ENCODE peak calls at places on chromosomes 13 and 19, in nine cellular contexts. R is mesendoderm; S is HCT116; L is CD8-positive, alpha-beta memory T cell; W is neuronal stem cell; K is fibroblast of lung; H is PC-9; V is CD4-positive, CD25-positive, alpha-beta regulatory T cell; Y is effector memory CD4-positive, alpha-beta T cell. A is an unnamed sample.

GRCh38 chr19:49632576-49632975 is 7.4 kb downstream of the RRAS start:
- DNase-seq in R (no peak), S (no peak), L (no peak), W (no peak), K (no peak), H (no peak), V (no peak), Y (no peak), A (no peak)

GRCh38 chr13:28031220-28031903 is 42.9 kb upstream of the URAD start:
- DNase-seq in R (no peak), S (no peak), L (no peak), W (no peak), K (no peak), H (no peak), V (no peak), Y (no peak), A (no peak)

GRCh38 chr13:99214232-99214631 is 13.6 kb downstream of the UBAC2 start:
- DNase-seq in R (no peak), S (no peak), L (no peak), W (no peak), K (no peak), H (peak; percentile 5), V (no peak), Y (no peak), A (no peak)

GRCh38 chr13:99344610-99345208 is 37.5 kb upstream of the GPR183 start:
- DNase-seq in R (no peak), S (no peak), L (no peak), W (no peak), K (no peak), H (no peak), V (no peak), Y (no peak), A (no peak)

GRCh38 chr19:5036733-5037681 is 68.1 kb downstream of the KDM4B start:
- DNase-seq in R (no peak), S (no peak), L (no peak), W (no peak), K (peak; percentile 47), H (no peak), V (no peak), Y (no peak), A (no peak)

GRCh38 chr19:3698386-3698950 is 1.8 kb downstream of the PIP5K1C start:
- DNase-seq in R (no peak), S (no peak), L (no peak), W (no peak), K (peak; percentile 41), H (no peak), V (no peak), Y (no peak), A (no peak)

GRCh38 chr19:11673608-11674041 is 65.1 kb downstream of the ZNF823 start:
- DNase-seq in R (peak; percentile 86), S (no peak), L (no peak), W (peak; percentile 53), K (peak; percentile 73), H (no peak), V (no peak), Y (no peak), A (no peak)

GRCh38 chr13:50905256-50905655 is 4.3 kb upstream of the RNASEH2B start:
- DNase-seq in R (no peak), S (no peak), L (no peak), W (no peak), K (no peak), H (no peak), V (no peak), Y (no peak), A (no peak)

GRCh38 chr13:100208002-100208401 is 119.1 kb downstream of the PCCA start:
- DNase-seq in R (no peak), S (no peak), L (no peak), W (no peak), K (no peak), H (no peak), V (no peak), Y (no peak), A (no peak)

GRCh38 chr13:24922390-24923304 is 158.7 kb downstream of the RNF17 start:
- DNase-seq in R (peak; percentile 99), S (peak; percentile 90), L (peak; percentile 92), W (peak; percentile 93), K (peak; percentile 97), H (peak; percentile 92), V (peak; percentile 98), Y (peak; percentile 86), A (peak; percentile 79)

GRCh38 chr13:67367385-67367784 is 137.2 kb upstream of the PCDH9 start:
- DNase-seq in R (peak; percentile 61), S (no peak), L (no peak), W (no peak), K (no peak), H (no peak), V (no peak), Y (no peak), A (no peak)

GRCh38 chr19:48940902-48941301 is 7.4 kb downstream of the DHDH start:
- DNase-seq in R (no peak), S (no peak), L (no peak), W (no peak), K (no peak), H (no peak), V (no peak), Y (no peak), A (no peak)

GRCh38 chr13:100707818-100708740 is 33.5 kb upstream of the TMTC4 start:
- DNase-seq in R (no peak), S (no peak), L (no peak), W (no peak), K (no peak), H (no peak), V (no peak), Y (no peak), A (no peak)

GRCh38 chr19:48945817-48946216 is 8.9 kb upstream of the BAX start:
- DNase-seq in R (no peak), S (no peak), L (no peak), W (no peak), K (no peak), H (no peak), V (no peak), Y (no peak), A (no peak)

GRCh38 chr13:26019881-26020535 is 31.8 kb downstream of the SHISA2 start:
- DNase-seq in R (no peak), S (no peak), L (no peak), W (no peak), K (peak; percentile 74), H (peak; percentile 68), V (no peak), Y (no peak), A (no peak)

GRCh38 chr19:49866933-49867782 is at the start of gene PNKP:
- DNase-seq in R (peak; percentile 95), S (peak; percentile 82), L (peak; percentile 90), W (peak; percentile 87), K (peak; percentile 91), H (peak; percentile 84), V (peak; percentile 95), Y (peak; percentile 75), A (no peak)

GRCh38 chr19:17210296-17210695 is 4.9 kb upstream of the USE1 start:
- DNase-seq in R (no peak), S (no peak), L (no peak), W (no peak), K (no peak), H (no peak), V (no peak), Y (no peak), A (no peak)
- H3K27ac ChIP-seq in R (no peak overlapping the region), S (peak overlapping the region; percentile 50), L (no peak overlapping the region), W (no peak overlapping the region), K (no peak overlapping the region), H (no peak overlapping the region), V (no peak overlapping the region), Y (no peak overlapping the region), A (no peak overlapping the region)

GRCh38 chr19:36001605-36002004 is 6.6 kb downstream of the SDHAF1 start:
- DNase-seq in R (no peak), S (no peak), L (no peak), W (no peak), K (no peak), H (no peak), V (no peak), Y (no peak), A (no peak)

GRCh38 chr19:35992902-35993765 is 1.9 kb upstream of the SDHAF1 start:
- DNase-seq in R (no peak), S (no peak), L (no peak), W (no peak), K (no peak), H (no peak), V (no peak), Y (no peak), A (no peak)

GRCh38 chr19:35995655-35995993 is 636 bp downstream of the SDHAF1 start:
- DNase-seq in R (peak; percentile 82), S (no peak), L (peak; percentile 20), W (no peak), K (peak; percentile 11), H (peak; percentile 49), V (peak; percentile 67), Y (no peak), A (no peak)

GRCh38 chr19:35994868-35995654 is at the start of gene SDHAF1:
- DNase-seq in R (peak; percentile 95), S (peak; percentile 85), L (peak; percentile 88), W (peak; percentile 88), K (peak; percentile 91), H (peak; percentile 86), V (peak; percentile 96), Y (peak; percentile 83), A (peak; percentile 78)

GRCh38 chr19:35996777-35997176 is 1.8 kb downstream of the SDHAF1 start:
- DNase-seq in R (no peak), S (no peak), L (no peak), W (no peak), K (no peak), H (no peak), V (no peak), Y (no peak), A (no peak)
- H3K27ac ChIP-seq in R (no peak overlapping the region), S (peak overlapping the region; percentile 22), L (no peak overlapping the region), W (no peak overlapping the region), K (no peak overlapping the region), H (no peak overlapping the region), V (peak overlapping the region; percentile 35), Y (no peak overlapping the region), A (no peak overlapping the region)

DNA sequence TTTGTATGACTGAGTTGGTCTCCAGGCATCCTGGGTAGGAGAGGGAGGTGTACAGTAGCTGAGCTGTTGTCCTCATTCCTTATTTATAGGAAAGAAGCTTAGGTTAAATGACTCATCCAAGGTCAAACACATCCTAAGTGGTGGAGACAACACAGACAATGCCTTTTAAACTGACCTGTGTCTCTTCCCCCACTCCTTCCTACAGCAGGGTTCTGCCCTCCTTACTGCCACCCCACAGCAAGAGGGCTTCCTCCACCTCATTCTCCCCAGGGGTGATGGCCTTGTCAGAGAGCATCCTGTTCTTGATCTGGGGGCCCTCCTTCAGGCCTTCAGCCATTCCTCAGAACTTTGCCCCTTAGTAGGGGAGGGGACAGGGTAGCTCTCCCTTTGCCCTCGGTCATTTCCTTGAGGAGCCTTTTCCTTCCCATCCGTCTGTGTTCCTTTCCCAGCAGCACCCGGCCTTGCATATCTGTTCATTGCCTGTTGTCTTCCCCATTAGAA is 48.2 kb upstream of the GPI start:
- DNase-seq in R (no peak), S (peak; percentile 4), L (no peak), W (no peak), K (peak; percentile 29), H (peak; percentile 51), V (peak; percentile 18), Y (no peak), A (no peak)
- H3K27ac ChIP-seq in R (no peak overlapping the region), S (no peak overlapping the region), L (peak overlapping the region; percentile 21), W (no peak overlapping the region), K (no peak overlapping the region), H (no peak overlapping the region), V (no peak overlapping the region), Y (no peak overlapping the region), A (no peak overlapping the region)

DNA sequence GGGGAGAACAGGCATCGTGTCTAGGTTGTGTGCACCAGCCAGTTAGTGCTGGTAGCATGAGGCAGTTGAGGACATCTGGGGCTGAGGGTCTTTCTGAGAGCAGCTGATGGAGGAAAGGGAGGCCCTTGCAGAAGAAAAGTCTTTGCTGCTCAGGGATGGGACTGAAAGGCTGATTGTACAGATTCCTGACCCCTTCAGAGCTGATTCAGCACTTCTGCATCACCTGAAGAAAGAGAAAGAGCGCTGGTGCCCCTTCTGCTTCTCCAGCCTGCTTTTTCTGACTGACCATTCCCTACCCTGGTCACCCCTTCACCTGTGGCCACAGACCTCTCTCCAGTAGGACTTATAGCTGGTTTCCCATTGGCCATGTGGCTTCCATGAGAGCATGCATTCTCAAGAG is 476.2 kb downstream of the TSHZ3 start:
- DNase-seq in R (no peak), S (no peak), L (no peak), W (no peak), K (no peak), H (no peak), V (no peak), Y (no peak), A (no peak)
- H3K27ac ChIP-seq in R (no peak overlapping the region), S (no peak overlapping the region), L (no peak overlapping the region), W (no peak overlapping the region), K (no peak overlapping the region), H (no peak overlapping the region), V (no peak overlapping the region), Y (no peak overlapping the region), A (no peak overlapping the region)

A was measured in Panc1.